ENCODE peak calls at places on chromosomes 2 and 18, in four cellular contexts. E is K562, P is A549, X is HepG2. W is an unnamed sample.

GRCh38 chr2:105809099-105809473 is 64.4 kb downstream of the NCK2 start:
- ATAC-seq in E (no peak), P (no peak), X (no peak), W (no peak)

GRCh38 chr2:173922760-173923159 is 42.4 kb downstream of the SP3 start:
- ATAC-seq in E (peak; percentile 40), P (peak; percentile 52), X (peak; percentile 23), W (no peak)

GRCh38 chr2:112996635-112997034 is 8.6 kb upstream of the IL36A start:
- ATAC-seq in E (no peak), P (no peak), X (no peak), W (no peak)

GRCh38 chr2:109200616-109201464 is 71.8 kb downstream of the SH3RF3 start:
- ATAC-seq in E (no peak), P (no peak), X (no peak), W (no peak)

GRCh38 chr2:126222316-126222715 is 433.6 kb upstream of the GYPC start:
- ATAC-seq in E (no peak), P (no peak), X (no peak), W (no peak)

GRCh38 chr2:104733544-104733943 is 120.4 kb upstream of the POU3F3 start:
- ATAC-seq in E (peak; percentile 98), P (peak; percentile 88), X (peak; percentile 100), W (no peak)

GRCh38 chr2:102418421-102418961 is 4.5 kb upstream of the IL18RAP start:
- ATAC-seq in E (peak; percentile 74), P (no peak), X (no peak), W (no peak)

GRCh38 chr18:25724997-25725396 is 365.4 kb downstream of the SS18 start:
- ATAC-seq in E (no peak), P (no peak), X (no peak), W (no peak)

GRCh38 chr18:42348722-42349121 is 393.7 kb downstream of the PIK3C3 start:
- ATAC-seq in E (no peak), P (no peak), X (no peak), W (no peak)

GRCh38 chr2:179440642-179441251 is 176.1 kb upstream of the SESTD1 start:
- ATAC-seq in E (peak; percentile 54), P (peak; percentile 72), X (peak; percentile 61), W (no peak)

GRCh38 chr2:126627623-126628022 is 28.3 kb upstream of the GYPC start:
- ATAC-seq in E (no peak), P (no peak), X (no peak), W (no peak)

GRCh38 chr18:23196119-23197004 is 61.1 kb downstream of the CABLES1 start:
- ATAC-seq in E (no peak), P (no peak), X (no peak), W (no peak)

GRCh38 chr18:22040527-22040926 is 128.9 kb upstream of the GATA6 start:
- ATAC-seq in E (no peak), P (no peak), X (no peak), W (no peak)

GRCh38 chr2:176003958-176004357 is 1.9 kb upstream of the LNPK start:
- ATAC-seq in E (no peak), P (no peak), X (no peak), W (no peak)

GRCh38 chr2:80852079-80852807 is 547.7 kb upstream of the LRRTM1 start:
- ATAC-seq in E (no peak), P (no peak), X (no peak), W (no peak)

GRCh38 chr2:43212216-43212828 is 14.1 kb downstream of the ZFP36L2 start:
- ATAC-seq in E (peak; percentile 7), P (no peak), X (no peak), W (no peak)

GRCh38 chr18:23342506-23342905 is 110.6 kb upstream of the RIOK3 start:
- ATAC-seq in E (no peak), P (no peak), X (no peak), W (no peak)

GRCh38 chr2:147665035-147665434 is 179.8 kb upstream of the ACVR2A start:
- ATAC-seq in E (no peak), P (no peak), X (peak; percentile 54), W (no peak)

GRCh38 chr2:24409700-24410556 is 49.6 kb upstream of the ITSN2 start:
- ATAC-seq in E (peak; percentile 95), P (peak; percentile 97), X (peak; percentile 89), W (peak; percentile 73)

GRCh38 chr2:163554864-163555263 is 180.9 kb downstream of the FIGN start:
- ATAC-seq in E (no peak), P (no peak), X (no peak), W (no peak)

GRCh38 chr2:236319036-236319435 is 54.8 kb upstream of the ASB18 start:
- ATAC-seq in E (no peak), P (peak; percentile 67), X (peak; percentile 48), W (no peak)
- TF ChIP-seq CTCF in E (no peak), P (peak; percentile 32), X (peak; percentile 49), W (no peak)

GRCh38 chr2:54059504-54059903 is 55.9 kb upstream of the ACYP2 start:
- ATAC-seq in E (no peak), P (no peak), X (no peak), W (no peak)
- H3K27ac ChIP-seq in E (no peak overlapping the region), P (no peak overlapping the region), X (no peak overlapping the region), W (no peak overlapping the region)

DNA sequence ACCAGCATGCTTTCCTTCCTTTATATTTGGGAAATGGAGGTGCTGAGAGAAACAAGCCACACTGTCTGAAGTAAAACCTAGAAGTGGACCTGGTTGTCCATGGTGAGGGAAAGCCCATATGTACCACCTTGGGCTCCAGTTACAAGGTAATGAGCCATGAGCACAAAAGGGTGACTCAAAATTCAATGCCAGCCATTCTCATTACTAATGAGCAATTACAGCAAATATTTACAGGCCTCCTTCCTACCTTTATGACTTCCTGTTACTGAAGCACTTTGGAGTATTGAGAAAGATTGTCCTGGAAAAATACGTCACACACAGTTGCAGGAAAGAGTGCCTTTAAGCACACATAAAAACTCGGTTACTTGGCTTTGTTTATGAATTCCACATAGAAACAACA is 9.1 kb downstream of the EPAS1 start:
- ATAC-seq in E (no peak), P (peak; percentile 38), X (peak; percentile 55), W (peak; percentile 28)
- TF ChIP-seq EP300 in E (no peak), P (peak; percentile 89), X (peak; percentile 97), W (no peak)

GRCh38 chr2:59756145-59756544 is 797.3 kb downstream of the BCL11A start:
- ATAC-seq in E (no peak), P (no peak), X (no peak), W (no peak)

GRCh38 chr2:59752512-59752911 is 800.9 kb downstream of the BCL11A start:
- ATAC-seq in E (no peak), P (no peak), X (no peak), W (no peak)

DNA sequence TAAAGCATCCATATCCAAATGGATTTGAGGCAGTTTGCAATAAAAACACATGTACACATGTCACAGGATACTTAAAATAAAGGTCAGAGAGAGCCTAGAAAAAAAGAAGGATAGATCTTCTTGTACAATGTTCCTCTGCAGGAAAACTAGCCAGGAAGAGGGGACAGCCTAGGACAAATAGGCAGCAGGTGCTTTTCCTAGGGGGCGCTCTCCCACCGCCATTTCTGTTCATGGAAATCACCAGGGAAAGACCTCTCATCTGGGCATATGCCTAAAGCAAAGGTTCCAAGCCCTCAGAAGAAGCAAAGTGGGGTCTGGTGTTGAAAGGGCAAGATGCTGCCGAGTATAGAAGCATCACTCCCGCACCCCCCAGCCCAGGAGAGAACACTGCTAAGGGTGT is 799.1 kb downstream of the BCL11A start:
- ATAC-seq in E (no peak), P (no peak), X (no peak), W (no peak)
- TF ChIP-seq CTCF in E (no peak), P (no peak), X (peak; percentile 27), W (no peak)